ENCODE peak calls at places on chromosomes 3 and 15, in eight cellular contexts. L is substantia nigra; N is activated CD8-positive, alpha-beta memory T cell treated with anti-CD3 and anti-CD28 coated beads for 48 hours; I is AG04450; K is GM13977; Z is M059J; C is left colon; P is DMS53. H is an unnamed sample.
A peak's percentile ranks its signal among the peaks of the same experiment; 100 is the strongest.

GRCh38 chr15:22930782-22931484 is 49.2 kb downstream of the CYFIP1 start:
- DNase-seq in Z (peak; percentile 9), I (no peak), K (no peak), P (peak; percentile 5), N (no peak), C (peak; percentile 42), L (no peak), H (peak; percentile 7)

GRCh38 chr3:168517514-168518071 is 421.9 kb upstream of the GOLIM4 start:
- DNase-seq in K (no peak), Z (no peak), C (no peak), L (no peak), N (no peak), P (peak; percentile 39), I (no peak), H (no peak)

GRCh38 chr3:172153335-172153861 is 114.0 kb downstream of the FNDC3B start:
- DNase-seq in P (no peak), N (no peak), K (no peak), I (peak; percentile 90), L (peak; percentile 3), C (peak; percentile 93), Z (peak; percentile 99), H (peak; percentile 98)

GRCh38 chr3:194870394-194871110 is 184.9 kb downstream of the FAM43A start:
- DNase-seq in I (no peak), L (no peak), N (no peak), P (no peak), C (peak; percentile 83), K (no peak), Z (peak; percentile 95), H (peak; percentile 17)

GRCh38 chr3:11576453-11576852 is 67.3 kb downstream of the VGLL4 start:
- DNase-seq in P (no peak), Z (no peak), K (no peak), I (no peak), L (no peak), N (no peak), C (no peak), H (no peak)

GRCh38 chr15:75578206-75578947 is 738 bp downstream of the PTPN9 start:
- DNase-seq in I (no peak), L (peak; percentile 32), P (peak; percentile 62), K (peak; percentile 75), C (peak; percentile 30), N (peak; percentile 11), Z (peak; percentile 27), H (no peak)

GRCh38 chr15:90007089-90007487 is 6.0 kb downstream of the ZNF710 start:
- DNase-seq in N (no peak), L (no peak), Z (no peak), C (no peak), I (no peak), P (no peak), K (no peak), H (no peak)

GRCh38 chr3:13705702-13706280 is 156.9 kb downstream of the FBLN2 start:
- DNase-seq in L (no peak), N (no peak), P (no peak), C (no peak), K (no peak), I (no peak), Z (no peak), H (no peak)

GRCh38 chr15:23629234-23629805 is 18.3 kb downstream of the MAGEL2 start:
- DNase-seq in K (no peak), N (no peak), L (no peak), Z (peak; percentile 12), C (no peak), P (peak; percentile 45), I (no peak), H (no peak)

GRCh38 chr3:151796105-151796705 is 17.7 kb upstream of the AADAC start:
- DNase-seq in I (no peak), P (no peak), Z (no peak), L (no peak), K (no peak), C (no peak), N (no peak), H (no peak)

GRCh38 chr3:74642876-74643275 is 28.4 kb upstream of the CNTN3 start:
- DNase-seq in K (no peak), I (no peak), C (no peak), L (no peak), N (no peak), P (no peak), Z (no peak), H (peak; percentile 5)

GRCh38 chr3:192336286-192336685 is 391.1 kb downstream of the FGF12 start:
- DNase-seq in N (no peak), P (peak; percentile 5), K (no peak), L (no peak), Z (peak; percentile 9), C (no peak), I (no peak), H (no peak)

GRCh38 chr3:148466143-148466542 is 231.6 kb upstream of the AGTR1 start:
- DNase-seq in Z (peak; percentile 67), K (no peak), L (no peak), C (no peak), P (no peak), I (no peak), N (no peak), H (peak; percentile 82)

GRCh38 chr3:99287876-99288275 is 350.5 kb upstream of the COL8A1 start:
- DNase-seq in I (no peak), P (no peak), K (no peak), Z (no peak), L (no peak), N (no peak), C (no peak), H (no peak)

GRCh38 chr15:69357773-69358765 is 56.1 kb upstream of the KIF23 start:
- DNase-seq in N (no peak), I (no peak), L (no peak), Z (peak; percentile 9), C (no peak), K (no peak), P (no peak), H (no peak)

GRCh38 chr15:101652783-101653430 is 726 bp upstream of the TM2D3 start:
- DNase-seq in I (no peak), P (peak; percentile 72), L (no peak), Z (no peak), C (no peak), K (peak; percentile 35), N (no peak), H (peak; percentile 36)

GRCh38 chr3:129107793-129108192 is 13.8 kb downstream of the RAB43 start:
- DNase-seq in C (no peak), L (no peak), N (no peak), I (no peak), K (no peak), Z (no peak), P (peak; percentile 47), H (no peak)

GRCh38 chr3:123296836-123297626 is 95.3 kb downstream of the SEC22A start:
- DNase-seq in K (no peak), P (no peak), I (no peak), N (no peak), L (no peak), C (no peak), Z (no peak), H (no peak)

GRCh38 chr3:190519886-190520285 is 6.0 kb downstream of the IL1RAP start:
- DNase-seq in P (no peak), N (no peak), L (no peak), Z (peak; percentile 22), C (no peak), I (no peak), K (no peak), H (no peak)

GRCh38 chr15:22855791-22856190 is 17.3 kb downstream of the NIPA2 start:
- DNase-seq in K (no peak), N (no peak), P (no peak), I (no peak), C (no peak), L (no peak), Z (no peak), H (no peak)

GRCh38 chr15:47756872-47757271 is 39.6 kb downstream of the SEMA6D start:
- DNase-seq in I (peak; percentile 44), P (peak; percentile 18), Z (peak; percentile 72), N (no peak), L (no peak), C (peak; percentile 27), K (no peak), H (peak; percentile 83)

GRCh38 chr3:11096266-11097135 is 57.8 kb upstream of the HRH1 start:
- DNase-seq in N (peak; percentile 37), L (no peak), C (peak; percentile 54), K (peak; percentile 46), Z (peak; percentile 90), I (peak; percentile 69), P (peak; percentile 32), H (peak; percentile 95)

GRCh38 chr15:80093854-80094418 is 34.5 kb downstream of the ZFAND6 start:
- DNase-seq in I (no peak), N (no peak), K (no peak), P (peak; percentile 44), C (peak; percentile 59), L (no peak), Z (peak; percentile 36), H (no peak)

GRCh38 chr3:144257381-144257780 is 285.8 kb downstream of the DIPK2A start:
- DNase-seq in Z (no peak), L (no peak), P (no peak), N (no peak), I (no peak), K (no peak), C (no peak), H (no peak)

GRCh38 chr3:28334552-28334951 is 14.0 kb upstream of the ZCWPW2 start:
- DNase-seq in C (no peak), K (no peak), Z (no peak), I (no peak), N (no peak), L (no peak), P (no peak), H (no peak)

GRCh38 chr15:42401544-42402478 is 42.5 kb downstream of the CAPN3 start:
- DNase-seq in Z (no peak), L (no peak), C (no peak), P (no peak), I (no peak), N (no peak), K (peak; percentile 56), H (no peak)

GRCh38 chr3:163622384-163622783 is 1455.9 kb downstream of the SI start:
- DNase-seq in C (no peak), K (no peak), L (no peak), P (peak; percentile 4), Z (peak; percentile 4), N (no peak), I (no peak), H (peak; percentile 8)

GRCh38 chr15:35545316-35545824 is 595 bp downstream of the DPH6 start:
- DNase-seq in L (no peak), P (peak; percentile 71), C (peak; percentile 50), I (peak; percentile 24), Z (peak; percentile 68), N (no peak), K (peak; percentile 7), H (peak; percentile 74)

GRCh38 chr3:74663178-74663577 is 48.7 kb upstream of the CNTN3 start:
- DNase-seq in C (no peak), P (no peak), Z (no peak), L (no peak), N (no peak), I (no peak), K (no peak), H (no peak)

GRCh38 chr3:125213946-125214542 is 1.5 kb upstream of the SLC12A8 start:
- DNase-seq in P (no peak), Z (no peak), C (no peak), N (no peak), L (no peak), I (no peak), K (no peak), H (peak; percentile 89)